ENCODE peak calls at places on chromosome X, in eight cellular contexts. A is GM04503; X is H54; B is NCI-H1105 treated with DMSO at 0.1 percent for 48 hours; K is activated CD4-positive, alpha-beta memory T cell treated with anti-CD3 and anti-CD28 coated beads, Interleukin-2, amount 10 ng/mL, durations not matched to agents 7 days and 5 days; M is lung microvascular endothelial cell; G is activated T-helper 1 cell treated with anti-CD3 and anti-CD28 coated beads, Interleukin-2, amount 50 U/mL, for 16 hours; Y is AG09319. Z is an unnamed sample.

GRCh38 chrX:31212856-31213748 is 141.3 kb upstream of the FTHL17 start:
- DNase-seq in A (no peak), X (no peak), B (no peak), K (no peak), M (no peak), G (no peak), Y (no peak), Z (no peak)

GRCh38 chrX:39900788-39901170 is 197.0 kb downstream of the BCOR start:
- DNase-seq in A (no peak), X (no peak), B (no peak), K (no peak), M (no peak), G (no peak), Y (no peak), Z (no peak)

GRCh38 chrX:15804563-15804962 is 14.3 kb downstream of the ZRSR2 start:
- DNase-seq in A (no peak), X (no peak), B (no peak), K (no peak), M (no peak), G (no peak), Y (no peak), Z (no peak)

GRCh38 chrX:54695231-54695630 is 102.8 kb downstream of the ITIH6 start:
- DNase-seq in A (no peak), X (no peak), B (no peak), K (no peak), M (no peak), G (no peak), Y (no peak), Z (no peak)

GRCh38 chrX:1006156-1006730 is 206.2 kb downstream of the CRLF2 start:
- DNase-seq in A (no peak), X (no peak), B (no peak), K (no peak), M (no peak), G (no peak), Y (no peak), Z (no peak)

GRCh38 chrX:9141496-9141895 is 107.6 kb upstream of the FAM9B start:
- DNase-seq in A (no peak), X (no peak), B (no peak), K (no peak), M (peak), G (no peak), Y (no peak), Z (no peak)

GRCh38 chrX:115233497-115234219 is at the start of gene LRCH2:
- DNase-seq in A (no peak), X (no peak), B (peak), K (no peak), M (peak), G (no peak), Y (peak), Z (no peak)

GRCh38 chrX:118272237-118272636 is 73.7 kb upstream of the WDR44 start:
- DNase-seq in A (no peak), X (no peak), B (no peak), K (no peak), M (peak), G (no peak), Y (no peak), Z (no peak)

GRCh38 chrX:153639177-153640044 is 7.6 kb upstream of the DUSP9 start:
- DNase-seq in A (no peak), X (no peak), B (no peak), K (no peak), M (no peak), G (no peak), Y (no peak), Z (no peak)

GRCh38 chrX:34559325-34559724 is 97.8 kb downstream of the TMEM47 start:
- DNase-seq in A (no peak), X (no peak), B (no peak), K (no peak), M (peak), G (no peak), Y (peak), Z (no peak)

GRCh38 chrX:1629244-1629643 is 14.4 kb downstream of the ASMT start:
- DNase-seq in A (no peak), X (no peak), B (no peak), K (no peak), M (no peak), G (no peak), Y (no peak), Z (no peak)